ENCODE peak calls at places on chromosomes 5 and 9, in eight cellular contexts. One of them, this sample, is unnamed.

GRCh38 chr5:68544656-68545565 is 329.4 kb downstream of the PIK3R1 start:
- DNase-seq in cardiac fibroblast: no peak
- DNase-seq in CD8-positive, alpha-beta T cell: no peak
- DNase-seq in NCI-H774: no peak
- DNase-seq in T-cell: no peak
- DNase-seq in NCI-H460: no peak
- DNase-seq in iris pigment epithelial cell: no peak
- DNase-seq in HCT116: no peak
- DNase-seq in this sample: no peak

GRCh38 chr5:138369706-138370105 is 17.2 kb downstream of the KDM3B start:
- DNase-seq in iris pigment epithelial cell: peak
- DNase-seq in NCI-H460: no peak
- DNase-seq in HCT116: no peak
- DNase-seq in T-cell: no peak
- DNase-seq in cardiac fibroblast: no peak
- DNase-seq in NCI-H774: no peak
- DNase-seq in CD8-positive, alpha-beta T cell: no peak
- DNase-seq in this sample: no peak

GRCh38 chr9:35649431-35650340 is 1.0 kb downstream of the SIT1 start:
- DNase-seq in T-cell: no peak
- DNase-seq in HCT116: no peak
- DNase-seq in NCI-H774: no peak
- DNase-seq in CD8-positive, alpha-beta T cell: no peak
- DNase-seq in cardiac fibroblast: peak
- DNase-seq in NCI-H460: no peak
- DNase-seq in iris pigment epithelial cell: no peak
- DNase-seq in this sample: no peak

GRCh38 chr9:97632406-97632991 is 669 bp downstream of the TSTD2 start:
- DNase-seq in cardiac fibroblast: peak
- DNase-seq in NCI-H460: no peak
- DNase-seq in NCI-H774: no peak
- DNase-seq in T-cell: no peak
- DNase-seq in HCT116: no peak
- DNase-seq in iris pigment epithelial cell: peak
- DNase-seq in CD8-positive, alpha-beta T cell: no peak
- DNase-seq in this sample: peak

GRCh38 chr5:67725591-67725990 is 490.0 kb upstream of the PIK3R1 start:
- DNase-seq in NCI-H774: no peak
- DNase-seq in cardiac fibroblast: peak
- DNase-seq in T-cell: no peak
- DNase-seq in NCI-H460: no peak
- DNase-seq in CD8-positive, alpha-beta T cell: no peak
- DNase-seq in HCT116: no peak
- DNase-seq in iris pigment epithelial cell: no peak
- DNase-seq in this sample: no peak

GRCh38 chr5:93189707-93190120 is 391.3 kb downstream of the NR2F1-AS1 start:
- DNase-seq in CD8-positive, alpha-beta T cell: no peak
- DNase-seq in iris pigment epithelial cell: peak
- DNase-seq in NCI-H774: no peak
- DNase-seq in HCT116: peak
- DNase-seq in NCI-H460: peak
- DNase-seq in T-cell: no peak
- DNase-seq in cardiac fibroblast: peak
- DNase-seq in this sample: no peak

GRCh38 chr9:34986541-34987047 is 3.0 kb upstream of the DNAJB5 start:
- DNase-seq in HCT116: no peak
- DNase-seq in iris pigment epithelial cell: no peak
- DNase-seq in cardiac fibroblast: peak
- DNase-seq in NCI-H460: no peak
- DNase-seq in T-cell: peak
- DNase-seq in CD8-positive, alpha-beta T cell: peak
- DNase-seq in NCI-H774: peak
- DNase-seq in this sample: no peak

GRCh38 chr5:82719368-82719767 is 357.8 kb downstream of the TMEM167A start:
- DNase-seq in NCI-H460: no peak
- DNase-seq in cardiac fibroblast: peak
- DNase-seq in CD8-positive, alpha-beta T cell: no peak
- DNase-seq in iris pigment epithelial cell: peak
- DNase-seq in HCT116: no peak
- DNase-seq in T-cell: no peak
- DNase-seq in NCI-H774: no peak
- DNase-seq in this sample: no peak

GRCh38 chr5:16508730-16509531 is 43.3 kb upstream of the ZNF622 start:
- DNase-seq in T-cell: no peak
- DNase-seq in HCT116: peak
- DNase-seq in NCI-H460: peak
- DNase-seq in NCI-H774: peak
- DNase-seq in CD8-positive, alpha-beta T cell: no peak
- DNase-seq in iris pigment epithelial cell: no peak
- DNase-seq in cardiac fibroblast: no peak
- DNase-seq in this sample: no peak

GRCh38 chr5:139141410-139141809 is 56.8 kb downstream of the SIL1 start:
- DNase-seq in CD8-positive, alpha-beta T cell: no peak
- DNase-seq in cardiac fibroblast: peak
- DNase-seq in HCT116: no peak
- DNase-seq in T-cell: no peak
- DNase-seq in NCI-H774: no peak
- DNase-seq in NCI-H460: no peak
- DNase-seq in iris pigment epithelial cell: no peak
- DNase-seq in this sample: no peak

GRCh38 chr5:7811715-7812114 is 39.2 kb downstream of the CFAP90 start:
- DNase-seq in NCI-H774: no peak
- DNase-seq in iris pigment epithelial cell: no peak
- DNase-seq in CD8-positive, alpha-beta T cell: no peak
- DNase-seq in HCT116: no peak
- DNase-seq in NCI-H460: no peak
- DNase-seq in T-cell: no peak
- DNase-seq in cardiac fibroblast: no peak
- DNase-seq in this sample: no peak

GRCh38 chr5:165321912-165322311 is 1816.5 kb downstream of the MAT2B start:
- DNase-seq in NCI-H774: no peak
- DNase-seq in HCT116: no peak
- DNase-seq in T-cell: no peak
- DNase-seq in NCI-H460: no peak
- DNase-seq in CD8-positive, alpha-beta T cell: no peak
- DNase-seq in iris pigment epithelial cell: peak
- DNase-seq in cardiac fibroblast: peak
- DNase-seq in this sample: no peak

GRCh38 chr9:125681086-125681622 is 25.9 kb downstream of the MAPKAP1 start:
- DNase-seq in HCT116: no peak
- DNase-seq in T-cell: no peak
- DNase-seq in iris pigment epithelial cell: no peak
- DNase-seq in cardiac fibroblast: no peak
- DNase-seq in CD8-positive, alpha-beta T cell: no peak
- DNase-seq in NCI-H774: no peak
- DNase-seq in NCI-H460: no peak
- DNase-seq in this sample: peak

GRCh38 chr9:18122156-18122555 is 351.8 kb upstream of the ADAMTSL1 start:
- DNase-seq in iris pigment epithelial cell: peak
- DNase-seq in cardiac fibroblast: peak
- DNase-seq in HCT116: no peak
- DNase-seq in NCI-H774: no peak
- DNase-seq in CD8-positive, alpha-beta T cell: no peak
- DNase-seq in NCI-H460: no peak
- DNase-seq in T-cell: no peak
- DNase-seq in this sample: no peak

GRCh38 chr9:3868466-3868865 is 342.7 kb upstream of the RFX3 start:
- DNase-seq in cardiac fibroblast: peak
- DNase-seq in NCI-H460: no peak
- DNase-seq in HCT116: no peak
- DNase-seq in iris pigment epithelial cell: no peak
- DNase-seq in T-cell: no peak
- DNase-seq in NCI-H774: no peak
- DNase-seq in CD8-positive, alpha-beta T cell: no peak
- DNase-seq in this sample: no peak

GRCh38 chr5:36840077-36840476 is 36.5 kb upstream of the NIPBL start:
- DNase-seq in CD8-positive, alpha-beta T cell: no peak
- DNase-seq in iris pigment epithelial cell: no peak
- DNase-seq in cardiac fibroblast: no peak
- DNase-seq in T-cell: no peak
- DNase-seq in NCI-H774: no peak
- DNase-seq in NCI-H460: no peak
- DNase-seq in HCT116: no peak
- DNase-seq in this sample: no peak

GRCh38 chr9:89366711-89367110 is 48.4 kb downstream of the SECISBP2 start:
- DNase-seq in NCI-H774: no peak
- DNase-seq in HCT116: no peak
- DNase-seq in T-cell: no peak
- DNase-seq in cardiac fibroblast: no peak
- DNase-seq in iris pigment epithelial cell: no peak
- DNase-seq in CD8-positive, alpha-beta T cell: no peak
- DNase-seq in NCI-H460: no peak
- DNase-seq in this sample: no peak

GRCh38 chr9:93620881-93621820 is 44.8 kb downstream of the PHF2 start:
- DNase-seq in NCI-H774: no peak
- DNase-seq in iris pigment epithelial cell: no peak
- DNase-seq in cardiac fibroblast: no peak
- DNase-seq in HCT116: no peak
- DNase-seq in CD8-positive, alpha-beta T cell: no peak
- DNase-seq in T-cell: no peak
- DNase-seq in NCI-H460: no peak
- DNase-seq in this sample: no peak

GRCh38 chr9:69905291-69905690 is 84.7 kb downstream of the CFAP95 start:
- DNase-seq in CD8-positive, alpha-beta T cell: no peak
- DNase-seq in iris pigment epithelial cell: peak
- DNase-seq in T-cell: no peak
- DNase-seq in NCI-H460: no peak
- DNase-seq in HCT116: no peak
- DNase-seq in NCI-H774: no peak
- DNase-seq in cardiac fibroblast: no peak
- DNase-seq in this sample: no peak

GRCh38 chr9:31103836-31104235 is 1280.6 kb upstream of the ACO1 start:
- DNase-seq in NCI-H774: no peak
- DNase-seq in CD8-positive, alpha-beta T cell: no peak
- DNase-seq in iris pigment epithelial cell: peak
- DNase-seq in T-cell: no peak
- DNase-seq in NCI-H460: no peak
- DNase-seq in HCT116: no peak
- DNase-seq in cardiac fibroblast: peak
- DNase-seq in this sample: no peak

GRCh38 chr5:9207820-9208418 is 338.0 kb downstream of the SEMA5A start:
- DNase-seq in NCI-H460: peak
- DNase-seq in HCT116: peak
- DNase-seq in iris pigment epithelial cell: peak
- DNase-seq in cardiac fibroblast: peak
- DNase-seq in CD8-positive, alpha-beta T cell: no peak
- DNase-seq in T-cell: no peak
- DNase-seq in NCI-H774: peak
- DNase-seq in this sample: peak

GRCh38 chr5:80170117-80170535 is 85.7 kb downstream of the SERINC5 start:
- DNase-seq in CD8-positive, alpha-beta T cell: no peak
- DNase-seq in iris pigment epithelial cell: no peak
- DNase-seq in T-cell: no peak
- DNase-seq in HCT116: no peak
- DNase-seq in NCI-H460: no peak
- DNase-seq in cardiac fibroblast: no peak
- DNase-seq in NCI-H774: no peak
- DNase-seq in this sample: no peak

GRCh38 chr5:71483355-71483754 is 27.9 kb downstream of the BDP1 start:
- DNase-seq in CD8-positive, alpha-beta T cell: no peak
- DNase-seq in NCI-H774: no peak
- DNase-seq in HCT116: peak
- DNase-seq in NCI-H460: peak
- DNase-seq in iris pigment epithelial cell: peak
- DNase-seq in cardiac fibroblast: peak
- DNase-seq in T-cell: no peak
- DNase-seq in this sample: no peak

GRCh38 chr9:71268871-71269640 is 147.6 kb upstream of the TRPM3 start:
- DNase-seq in NCI-H774: no peak
- DNase-seq in CD8-positive, alpha-beta T cell: no peak
- DNase-seq in NCI-H460: no peak
- DNase-seq in cardiac fibroblast: no peak
- DNase-seq in iris pigment epithelial cell: no peak
- DNase-seq in HCT116: no peak
- DNase-seq in T-cell: no peak
- DNase-seq in this sample: no peak

This sample was measured in HuH-7.